ENCODE peak calls at places on chromosomes 4 and X, in six cellular contexts. K is GM23338, L is neural progenitor cell, P is hepatocyte, N is HCT116, W is MM.1S. E is an unnamed sample. For H3K36me3, the result is how much of the 10 kb centered on the place peaks cover.

GRCh38 chr4:1235381-1236102 is 13.4 kb downstream of the CTBP1 start:
- DNase-seq in K (peak), L (no peak), P (no peak), N (no peak), W (no peak), E (no peak)

GRCh38 chrX:54180403-54180802 is 2.7 kb downstream of the FAM120C start:
- DNase-seq in K (no peak), L (no peak), P (no peak), N (no peak), W (no peak), E (no peak)

GRCh38 chrX:23168291-23168690 is 166.4 kb upstream of the PTCHD1 start:
- DNase-seq in K (no peak), L (no peak), P (no peak), N (no peak), W (no peak), E (no peak)

GRCh38 chr4:173270312-173271027 is 63.7 kb downstream of the HMGB2 start:
- DNase-seq in K (no peak), L (no peak), P (peak), N (no peak), W (no peak), E (no peak)

GRCh38 chrX:45743906-45744625 is 543.4 kb upstream of the DIPK2B start:
- DNase-seq in K (no peak), L (no peak), P (no peak), N (no peak), W (no peak), E (no peak)

GRCh38 chr4:87896020-87896621 is 63.4 kb downstream of the MEPE start:
- DNase-seq in K (peak), L (no peak), P (no peak), N (peak), W (no peak), E (no peak)

GRCh38 chrX:129777218-129777768 is 2.5 kb upstream of the SASH3 start:
- DNase-seq in K (no peak), L (no peak), P (no peak), N (no peak), W (peak), E (peak)

GRCh38 chr4:99826016-99826415 is 9.4 kb downstream of the DAPP1 start:
- DNase-seq in K (no peak), L (no peak), P (no peak), N (no peak), W (no peak), E (no peak)

GRCh38 chr4:1055721-1056590 is 44.5 kb downstream of the FGFRL1 start:
- DNase-seq in K (peak), L (peak), P (peak), N (no peak), W (no peak), E (peak)

GRCh38 chr4:73984736-73985527 is 3.1 kb downstream of the PPBP start:
- DNase-seq in K (peak), L (no peak), P (no peak), N (no peak), W (no peak), E (no peak)

GRCh38 chrX:129640737-129641136 is 14.0 kb downstream of the APLN start:
- DNase-seq in K (no peak), L (no peak), P (no peak), N (no peak), W (no peak), E (no peak)

GRCh38 chr4:165505991-165506779 is 127.4 kb downstream of the CPE start:
- DNase-seq in K (no peak), L (no peak), P (peak), N (no peak), W (no peak), E (no peak)

GRCh38 chr4:76993787-76994641 is 44.5 kb downstream of the SEPTIN11 start:
- DNase-seq in K (no peak), L (no peak), P (no peak), N (no peak), W (peak), E (peak)

GRCh38 chrX:80266979-80267378 is 153.3 kb upstream of the TENT5D start:
- DNase-seq in K (no peak), L (no peak), P (no peak), N (no peak), W (no peak), E (no peak)

GRCh38 chr4:48985976-48986653 is at the start of gene CWH43:
- DNase-seq in K (peak), L (peak), P (no peak), N (no peak), W (no peak), E (no peak)

GRCh38 chr4:127631420-127631819 is 1.3 kb upstream of the INTU start:
- DNase-seq in K (no peak), L (no peak), P (no peak), N (no peak), W (no peak), E (no peak)

GRCh38 chr4:72569719-72570235 is 756 bp upstream of the ADAMTS3 start:
- DNase-seq in K (no peak), L (no peak), P (no peak), N (no peak), W (no peak), E (no peak)

GRCh38 chr4:151524610-151525009 is 115.6 kb downstream of the FHIP1A start:
- DNase-seq in K (peak), L (no peak), P (no peak), N (no peak), W (peak), E (peak)

GRCh38 chrX:40844476-40844875 is 109.1 kb upstream of the MED14 start:
- DNase-seq in K (no peak), L (no peak), P (no peak), N (no peak), W (no peak), E (no peak)

GRCh38 chrX:31228415-31228832 is 156.6 kb upstream of the FTHL17 start:
- DNase-seq in K (no peak), L (no peak), P (peak), N (no peak), W (no peak), E (no peak)

DNA sequence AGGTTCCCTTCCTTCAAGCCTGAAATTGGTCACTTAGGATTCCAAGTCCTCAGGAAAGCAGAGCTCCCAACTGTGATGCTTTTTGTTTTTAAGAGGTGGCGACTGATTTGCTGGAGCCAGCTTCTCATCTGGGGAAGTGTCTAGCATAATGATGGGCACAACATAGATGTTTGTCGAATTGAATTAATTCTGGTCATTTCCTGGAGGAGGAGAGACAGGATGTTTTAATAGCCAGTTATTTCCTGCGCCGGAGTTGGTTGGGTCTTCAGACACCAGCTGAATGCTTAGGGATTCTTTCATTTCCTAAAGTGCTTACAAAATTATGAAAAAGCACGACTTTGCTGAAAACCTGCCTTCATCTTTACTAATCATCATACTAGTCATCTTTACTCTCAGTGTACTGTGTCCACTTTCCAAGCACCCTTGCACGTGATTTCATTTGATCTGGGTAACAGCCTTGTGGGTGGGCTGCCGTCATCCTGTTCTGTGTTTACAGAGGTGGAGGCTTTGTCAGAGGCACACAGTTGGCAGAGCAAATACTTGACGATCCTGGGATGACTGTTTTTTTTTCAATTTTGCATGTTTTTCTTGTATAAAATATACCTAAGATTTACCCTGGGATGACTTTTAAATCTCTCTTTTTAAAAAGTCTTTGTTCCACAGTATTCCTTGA is 49.5 kb downstream of the RGS12 start:
- DNase-seq in K (no peak), L (no peak), P (peak), N (no peak), W (no peak), E (no peak)
- H3K36me3 ChIP-seq in K (under half), L (under half), P (under half), N (under half), W (under half), E (under half)

GRCh38 chr4:37645736-37646135 is 40.4 kb downstream of the RELL1 start:
- DNase-seq in K (no peak), L (no peak), P (no peak), N (no peak), W (peak), E (peak)

GRCh38 chr4:37651781-37652377 is 34.3 kb downstream of the RELL1 start:
- DNase-seq in K (no peak), L (no peak), P (no peak), N (no peak), W (no peak), E (no peak)

GRCh38 chr4:37646237-37646636 is 39.9 kb downstream of the RELL1 start:
- DNase-seq in K (no peak), L (no peak), P (no peak), N (no peak), W (no peak), E (no peak)

GRCh38 chr4:37644962-37645361 is 41.2 kb downstream of the RELL1 start:
- DNase-seq in K (no peak), L (no peak), P (no peak), N (no peak), W (no peak), E (no peak)

DNA sequence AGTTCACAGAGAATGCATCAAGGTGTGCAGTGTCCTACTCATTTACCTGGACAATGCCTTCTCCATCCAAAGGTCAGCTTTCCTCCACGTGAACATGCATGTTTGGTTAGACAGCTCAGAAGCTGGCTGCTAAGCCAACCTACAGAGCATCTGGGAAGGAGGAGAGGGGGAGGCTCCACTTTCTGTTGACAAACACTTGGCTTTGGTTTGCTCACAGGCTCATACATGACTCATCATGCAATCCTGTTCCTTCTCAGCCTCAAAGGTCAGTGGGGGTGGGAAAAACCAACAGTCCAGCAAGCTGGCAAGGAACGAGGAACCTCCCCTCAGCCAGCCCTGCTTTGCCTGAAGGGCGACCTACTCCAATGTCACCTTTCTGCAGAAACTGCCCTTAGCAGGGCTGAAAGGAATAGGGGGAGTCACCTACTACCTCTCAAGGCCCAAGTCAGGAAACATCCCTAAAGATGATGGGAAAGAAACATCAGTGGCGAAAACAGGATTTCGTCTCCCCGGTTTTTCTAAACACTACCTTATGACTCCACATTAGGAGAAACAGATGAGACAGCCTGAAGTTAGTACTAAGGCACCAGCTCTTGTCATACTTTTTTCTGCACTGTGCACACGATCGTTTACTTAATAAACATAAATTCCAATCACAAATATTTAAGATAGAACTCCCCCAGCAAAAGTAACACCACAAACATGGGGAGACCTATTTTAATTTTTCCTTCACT is 37.9 kb downstream of the RELL1 start:
- DNase-seq in K (no peak), L (no peak), P (peak), N (peak), W (no peak), E (no peak)
- TF ChIP-seq EZH2phosphoT487 in K (no peak), L (no peak), P (no peak), N (no peak), W (no peak), E (no peak)

GRCh38 chr4:167973513-167973912 is 118.8 kb upstream of the ANXA10 start:
- DNase-seq in K (no peak), L (no peak), P (no peak), N (no peak), W (no peak), E (no peak)
- TF ChIP-seq CTCF in K (no peak), L (no peak), P (no peak), N (no peak), W (no peak), E (no peak)

GRCh38 chr4:82457266-82457665 is 26.9 kb downstream of the ENOPH1 start:
- DNase-seq in K (no peak), L (no peak), P (no peak), N (no peak), W (no peak), E (no peak)
- H3K36me3 ChIP-seq in K (under half), L (under half), P (under half), N (under half), W (under half), E (half or more)

DNA sequence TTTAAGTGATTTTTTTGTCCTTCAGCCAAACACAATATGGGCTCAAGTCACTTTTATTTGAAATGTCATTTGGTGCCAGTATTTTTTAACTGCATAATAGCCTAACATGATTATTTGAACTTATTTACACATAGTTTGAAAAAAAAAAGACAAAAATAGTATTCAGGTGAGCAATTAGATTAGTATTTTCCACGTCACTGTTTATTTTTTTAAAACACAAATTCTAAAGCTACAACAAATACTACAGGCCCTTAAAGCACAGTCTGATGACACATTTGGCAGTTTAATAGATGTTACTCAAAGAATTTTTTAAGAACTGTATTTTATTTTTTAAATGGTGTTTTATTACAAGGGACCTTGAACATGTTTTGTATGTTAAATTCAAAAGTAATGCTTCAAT is 62.1 kb downstream of the EDNRA start:
- DNase-seq in K (no peak), L (no peak), P (no peak), N (no peak), W (no peak), E (no peak)
- TF ChIP-seq EZH2phosphoT487 in K (no peak), L (no peak), P (no peak), N (no peak), W (no peak), E (no peak)

DNA sequence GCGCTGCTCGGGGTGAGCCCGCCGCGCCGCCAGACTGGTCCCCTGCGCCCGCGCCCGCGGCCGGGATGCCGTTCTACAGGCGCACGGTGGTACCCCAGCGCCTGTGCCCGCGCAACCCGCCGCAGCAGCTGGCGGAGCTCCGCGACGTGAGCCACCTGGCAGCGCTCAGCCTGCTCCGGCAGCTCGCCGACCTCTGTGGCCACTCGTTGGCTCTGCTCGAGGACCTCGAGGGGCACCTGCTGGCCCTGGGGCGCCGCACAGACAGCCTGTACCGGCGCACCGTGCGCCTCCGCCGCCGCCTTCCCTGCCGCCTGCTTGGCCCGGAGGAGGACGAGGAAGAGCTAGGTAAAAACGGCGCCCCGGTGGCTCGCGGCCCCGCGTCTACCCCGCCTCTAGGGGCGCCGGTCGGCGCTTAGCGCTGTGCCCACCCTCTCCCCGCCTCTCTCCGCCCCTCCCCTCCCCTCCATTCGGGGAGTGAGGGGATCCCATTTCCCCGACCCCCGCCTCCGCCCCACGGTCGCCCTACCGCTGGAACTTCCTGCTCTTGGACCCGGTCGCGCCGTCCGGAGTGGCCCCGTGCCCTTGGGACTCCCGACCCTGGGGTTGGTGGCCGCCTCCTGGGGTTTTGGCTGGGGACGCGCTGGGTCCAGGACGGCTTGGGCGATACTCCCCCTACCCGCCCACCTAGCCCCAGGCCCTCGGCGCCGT is 532 bp downstream of the NHSL2 start:
- DNase-seq in K (peak), L (peak), P (peak), N (no peak), W (peak), E (no peak)
- TF ChIP-seq CTCF in K (peak), L (peak), P (peak), N (no peak), W (peak), E (no peak)

DNA sequence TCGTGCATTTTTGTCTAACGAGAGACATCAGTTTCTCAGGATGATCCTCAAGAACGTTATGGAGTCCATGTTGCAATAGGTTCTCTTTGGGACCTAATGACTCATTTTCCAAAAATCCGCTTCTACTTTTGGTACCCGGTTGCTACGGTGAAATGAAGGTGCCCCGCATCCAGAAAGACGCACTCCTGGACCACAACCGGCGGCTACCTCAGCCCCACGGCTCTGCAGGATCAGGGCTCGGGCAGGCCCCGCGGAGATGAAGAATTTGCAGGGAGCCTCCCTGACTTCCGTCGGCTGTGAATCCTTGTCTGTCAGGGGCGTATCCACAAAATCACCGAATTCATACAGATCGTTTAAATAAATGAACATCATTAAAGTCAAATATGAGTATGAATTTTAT is 15.6 kb downstream of the GTPBP6 start:
- DNase-seq in K (no peak), L (no peak), P (no peak), N (no peak), W (no peak), E (no peak)
- H3K36me3 ChIP-seq in K (half or more), L (under half), P (under half), N (under half), W (under half), E (half or more)

DNA sequence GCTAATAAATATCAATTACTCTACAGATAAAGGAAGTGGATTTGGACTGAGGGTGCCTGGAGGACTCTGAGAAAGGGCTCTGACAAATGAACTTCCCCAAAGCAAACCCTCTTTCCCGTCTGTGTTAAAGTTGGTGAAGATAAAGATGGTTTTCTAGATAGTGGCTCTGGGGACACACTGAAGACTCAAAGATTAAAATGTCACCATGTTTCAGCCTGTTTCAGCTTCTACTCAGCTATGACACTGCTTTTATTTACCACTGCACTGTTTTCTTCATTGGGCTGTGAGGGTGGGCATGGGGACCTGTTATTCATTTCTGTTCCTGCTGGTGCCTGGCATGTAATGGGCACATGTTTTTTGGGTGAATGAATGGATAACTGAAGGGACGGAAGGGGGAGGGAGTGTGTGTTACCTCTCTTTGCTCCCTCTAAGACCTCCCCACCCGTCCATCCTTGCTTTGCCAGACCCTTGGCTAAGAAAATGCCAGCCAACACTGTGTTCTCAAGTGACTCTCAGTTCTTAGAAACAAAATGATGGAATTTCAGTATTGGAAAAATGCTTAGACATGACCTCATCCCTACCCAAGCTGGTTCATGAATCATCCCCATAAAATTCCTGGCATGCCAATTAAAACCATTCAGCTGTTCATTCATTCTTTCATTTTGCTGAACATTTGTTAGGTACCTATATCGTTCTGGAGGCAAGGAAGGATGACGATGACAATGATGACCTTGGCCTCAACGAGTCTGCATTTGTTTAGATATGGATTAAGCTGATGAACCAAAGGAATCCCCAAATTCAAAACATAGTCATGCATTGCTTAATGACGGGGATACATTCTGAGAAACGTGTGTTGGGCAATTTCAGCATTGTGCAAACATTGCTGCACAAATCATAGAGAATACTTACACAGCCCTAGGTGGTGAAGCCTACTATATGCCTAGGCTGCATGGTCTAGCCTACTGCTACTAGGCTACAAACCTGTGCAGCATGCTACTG is 13.4 kb upstream of the STK32B start:
- DNase-seq in K (no peak), L (no peak), P (peak), N (no peak), W (no peak), E (no peak)
- TF ChIP-seq EZH2phosphoT487 in K (no peak), L (no peak), P (no peak), N (no peak), W (no peak), E (no peak)

DNA sequence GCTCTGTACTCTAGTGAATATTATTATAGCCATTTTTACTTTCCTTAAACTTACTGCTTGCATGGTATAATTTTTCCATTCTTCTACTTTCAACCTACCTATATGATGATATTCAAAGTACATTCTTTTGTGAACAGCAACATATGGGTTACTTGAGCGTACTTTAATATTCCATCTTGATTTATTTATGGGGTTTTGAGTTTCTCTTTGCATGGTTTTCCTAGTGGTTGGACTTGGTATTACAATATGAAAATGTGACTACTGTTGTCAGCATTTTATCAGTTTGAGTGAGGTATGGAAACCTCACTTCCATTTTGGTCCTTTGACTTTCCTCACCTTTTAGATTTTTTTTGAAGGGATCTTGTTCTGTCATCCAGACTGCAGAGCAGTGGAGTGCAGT is 35.9 kb downstream of the ADGRG4 start:
- DNase-seq in K (peak), L (no peak), P (no peak), N (peak), W (no peak), E (peak)
- TF ChIP-seq CTCF in K (no peak), L (peak), P (peak), N (peak), W (peak), E (peak)